ENCODE peak calls at places on chromosome 4, in four cellular contexts. Q is anterior cingulate cortex, S is mammary epithelial cell, L is pulmonary artery endothelial cell. A is an unnamed sample.

GRCh38 chr4:113327513-113327912 is 278.1 kb downstream of the ANK2 start:
- DNase-seq in Q (no peak), S (no peak), L (no peak), A (no peak)

GRCh38 chr4:182382941-182383340 is 139.7 kb downstream of the TENM3 start:
- DNase-seq in Q (no peak), S (no peak), L (no peak), A (no peak)

GRCh38 chr4:175412161-175412560 is 399.9 kb downstream of the GPM6A start:
- DNase-seq in Q (peak; percentile 3), S (peak; percentile 65), L (no peak), A (no peak)

GRCh38 chr4:78864405-78865024 is 74.7 kb downstream of the PAQR3 start:
- DNase-seq in Q (no peak), S (peak; percentile 58), L (peak; percentile 50), A (no peak)

GRCh38 chr4:2292679-2293108 is 30.8 kb upstream of the MXD4 start:
- DNase-seq in Q (no peak), S (no peak), L (no peak), A (no peak)

GRCh38 chr4:123919576-123920098 is 523.0 kb downstream of the SPRY1 start:
- DNase-seq in Q (no peak), S (no peak), L (no peak), A (no peak)

GRCh38 chr4:99855677-99856076 is 38.5 kb downstream of the LAMTOR3 start:
- DNase-seq in Q (no peak), S (no peak), L (no peak), A (no peak)

GRCh38 chr4:145938618-145939177 is at the start of gene ZNF827:
- DNase-seq in Q (no peak), S (peak; percentile 78), L (peak; percentile 43), A (peak; percentile 49)

GRCh38 chr4:153249199-153250154 is 45.2 kb downstream of the TRIM2 start:
- DNase-seq in Q (peak; percentile 39), S (peak; percentile 73), L (no peak), A (peak; percentile 59)

GRCh38 chr4:10161840-10162239 is 45.2 kb upstream of the WDR1 start:
- DNase-seq in Q (no peak), S (no peak), L (no peak), A (no peak)

GRCh38 chr4:38266616-38267015 is 306.4 kb downstream of the PTTG2 start:
- DNase-seq in Q (no peak), S (peak; percentile 37), L (no peak), A (peak; percentile 9)

GRCh38 chr4:154686838-154687237 is 57.0 kb upstream of the LRAT start:
- DNase-seq in Q (no peak), S (peak; percentile 9), L (no peak), A (no peak)

GRCh38 chr4:176156656-176157055 is 38.7 kb downstream of the SPATA4 start:
- DNase-seq in Q (no peak), S (no peak), L (no peak), A (no peak)